ENCODE peak calls at places on chromosome 19, in four cellular contexts. One of them, this sample, is unnamed.

GRCh38 chr19:17107546-17108452 is 32.2 kb downstream of the MYO9B start:
- DNase-seq in MM.1S: no peak
- DNase-seq in OCI-LY7: no peak
- DNase-seq in endothelial cell of umbilical vein: peak; percentile 96
- DNase-seq in this sample: peak; percentile 87

GRCh38 chr19:45526143-45526542 is 18.9 kb downstream of the VASP start:
- DNase-seq in endothelial cell of umbilical vein: peak; percentile 57
- DNase-seq in OCI-LY7: peak; percentile 28
- DNase-seq in MM.1S: no peak
- DNase-seq in this sample: no peak

GRCh38 chr19:43807651-43808050 is 5.4 kb upstream of the LYPD5 start:
- DNase-seq in endothelial cell of umbilical vein: no peak
- DNase-seq in MM.1S: no peak
- DNase-seq in OCI-LY7: no peak
- DNase-seq in this sample: no peak

GRCh38 chr19:29075149-29075548 is 137.8 kb downstream of the UQCRFS1 start:
- DNase-seq in MM.1S: no peak
- DNase-seq in OCI-LY7: no peak
- DNase-seq in endothelial cell of umbilical vein: no peak
- DNase-seq in this sample: no peak

GRCh38 chr19:50214699-50215543 is 11.5 kb downstream of the MYH14 start:
- DNase-seq in endothelial cell of umbilical vein: no peak
- DNase-seq in MM.1S: no peak
- DNase-seq in OCI-LY7: no peak
- DNase-seq in this sample: no peak

GRCh38 chr19:31408460-31409124 is 59.4 kb upstream of the TSHZ3 start:
- DNase-seq in OCI-LY7: no peak
- DNase-seq in endothelial cell of umbilical vein: no peak
- DNase-seq in MM.1S: no peak
- DNase-seq in this sample: no peak

GRCh38 chr19:33472696-33473624 is 48.6 kb downstream of the PEPD start:
- DNase-seq in OCI-LY7: no peak
- DNase-seq in endothelial cell of umbilical vein: peak; percentile 36
- DNase-seq in MM.1S: no peak
- DNase-seq in this sample: no peak

GRCh38 chr19:39481229-39481545 is 549 bp downstream of the TIMM50 start:
- DNase-seq in endothelial cell of umbilical vein: no peak
- DNase-seq in MM.1S: no peak
- DNase-seq in OCI-LY7: peak; percentile 24
- DNase-seq in this sample: peak; percentile 68

GRCh38 chr19:18223860-18224524 is 2.2 kb downstream of the PDE4C start:
- DNase-seq in MM.1S: no peak
- DNase-seq in endothelial cell of umbilical vein: peak; percentile 18
- DNase-seq in OCI-LY7: peak; percentile 83
- DNase-seq in this sample: peak; percentile 64

GRCh38 chr19:35870798-35871197 is 2.4 kb downstream of the APLP1 start:
- DNase-seq in MM.1S: no peak
- DNase-seq in endothelial cell of umbilical vein: no peak
- DNase-seq in OCI-LY7: no peak
- DNase-seq in this sample: no peak

GRCh38 chr19:18340990-18341868 is 831 bp downstream of the PGPEP1 start:
- DNase-seq in endothelial cell of umbilical vein: peak; percentile 25
- DNase-seq in MM.1S: peak; percentile 66
- DNase-seq in OCI-LY7: peak; percentile 79
- DNase-seq in this sample: peak; percentile 81

GRCh38 chr19:42420055-42420544 is 7.1 kb downstream of the LIPE start:
- DNase-seq in MM.1S: peak; percentile 87
- DNase-seq in OCI-LY7: peak; percentile 86
- DNase-seq in endothelial cell of umbilical vein: peak; percentile 36
- DNase-seq in this sample: peak; percentile 92

GRCh38 chr19:17352608-17353280 is 15.4 kb downstream of the GTPBP3 start:
- DNase-seq in OCI-LY7: no peak
- DNase-seq in MM.1S: no peak
- DNase-seq in endothelial cell of umbilical vein: peak; percentile 20
- DNase-seq in this sample: no peak

GRCh38 chr19:48997972-48998371 is 4.3 kb downstream of the RUVBL2 start:
- DNase-seq in OCI-LY7: peak; percentile 50
- DNase-seq in endothelial cell of umbilical vein: peak; percentile 47
- DNase-seq in MM.1S: peak; percentile 52
- DNase-seq in this sample: peak; percentile 88

GRCh38 chr19:46546194-46546896 is 50.7 kb upstream of the PNMA8B start:
- DNase-seq in OCI-LY7: peak; percentile 29
- DNase-seq in endothelial cell of umbilical vein: peak; percentile 15
- DNase-seq in MM.1S: no peak
- DNase-seq in this sample: peak; percentile 77

GRCh38 chr19:49878744-49879070 is 1.2 kb downstream of the TBC1D17 start:
- DNase-seq in endothelial cell of umbilical vein: no peak
- DNase-seq in MM.1S: no peak
- DNase-seq in OCI-LY7: no peak
- DNase-seq in this sample: no peak

GRCh38 chr19:55613930-55614710 is 8.7 kb downstream of the ZNF865 start:
- DNase-seq in endothelial cell of umbilical vein: no peak
- DNase-seq in MM.1S: no peak
- DNase-seq in OCI-LY7: no peak
- DNase-seq in this sample: no peak

GRCh38 chr19:40163541-40164129 is 27.6 kb upstream of the MAP3K10 start:
- DNase-seq in endothelial cell of umbilical vein: no peak
- DNase-seq in MM.1S: peak; percentile 40
- DNase-seq in OCI-LY7: peak; percentile 68
- DNase-seq in this sample: no peak

GRCh38 chr19:41137056-41137455 is 22.8 kb downstream of the CYP2F1 start:
- DNase-seq in MM.1S: no peak
- DNase-seq in OCI-LY7: no peak
- DNase-seq in endothelial cell of umbilical vein: no peak
- DNase-seq in this sample: no peak

GRCh38 chr19:21704320-21704719 is 63.1 kb downstream of the ZNF100 start:
- DNase-seq in endothelial cell of umbilical vein: no peak
- DNase-seq in MM.1S: no peak
- DNase-seq in OCI-LY7: no peak
- DNase-seq in this sample: no peak

GRCh38 chr19:32748497-32748896 is 28.9 kb downstream of the TDRD12 start:
- DNase-seq in MM.1S: no peak
- DNase-seq in OCI-LY7: peak; percentile 38
- DNase-seq in endothelial cell of umbilical vein: no peak
- DNase-seq in this sample: peak; percentile 81

GRCh38 chr19:31502536-31503170 is 153.4 kb upstream of the TSHZ3 start:
- DNase-seq in endothelial cell of umbilical vein: no peak
- DNase-seq in OCI-LY7: no peak
- DNase-seq in MM.1S: no peak
- DNase-seq in this sample: no peak

GRCh38 chr19:38386968-38387549 is 775 bp downstream of the GGN start:
- DNase-seq in endothelial cell of umbilical vein: no peak
- DNase-seq in OCI-LY7: no peak
- DNase-seq in MM.1S: no peak
- DNase-seq in this sample: no peak

GRCh38 chr19:38389101-38389925 is 816 bp downstream of the SPRED3 start:
- DNase-seq in MM.1S: no peak
- DNase-seq in OCI-LY7: no peak
- DNase-seq in endothelial cell of umbilical vein: peak; percentile 71
- DNase-seq in this sample: no peak

GRCh38 chr19:38387550-38388309 is at the start of gene GGN:
- DNase-seq in endothelial cell of umbilical vein: peak; percentile 98
- DNase-seq in MM.1S: peak; percentile 60
- DNase-seq in OCI-LY7: peak; percentile 92
- DNase-seq in this sample: peak; percentile 95

GRCh38 chr19:38389957-38390924 is 1.7 kb downstream of the SPRED3 start:
- DNase-seq in endothelial cell of umbilical vein: no peak
- DNase-seq in OCI-LY7: no peak
- DNase-seq in MM.1S: no peak
- DNase-seq in this sample: no peak

DNA sequence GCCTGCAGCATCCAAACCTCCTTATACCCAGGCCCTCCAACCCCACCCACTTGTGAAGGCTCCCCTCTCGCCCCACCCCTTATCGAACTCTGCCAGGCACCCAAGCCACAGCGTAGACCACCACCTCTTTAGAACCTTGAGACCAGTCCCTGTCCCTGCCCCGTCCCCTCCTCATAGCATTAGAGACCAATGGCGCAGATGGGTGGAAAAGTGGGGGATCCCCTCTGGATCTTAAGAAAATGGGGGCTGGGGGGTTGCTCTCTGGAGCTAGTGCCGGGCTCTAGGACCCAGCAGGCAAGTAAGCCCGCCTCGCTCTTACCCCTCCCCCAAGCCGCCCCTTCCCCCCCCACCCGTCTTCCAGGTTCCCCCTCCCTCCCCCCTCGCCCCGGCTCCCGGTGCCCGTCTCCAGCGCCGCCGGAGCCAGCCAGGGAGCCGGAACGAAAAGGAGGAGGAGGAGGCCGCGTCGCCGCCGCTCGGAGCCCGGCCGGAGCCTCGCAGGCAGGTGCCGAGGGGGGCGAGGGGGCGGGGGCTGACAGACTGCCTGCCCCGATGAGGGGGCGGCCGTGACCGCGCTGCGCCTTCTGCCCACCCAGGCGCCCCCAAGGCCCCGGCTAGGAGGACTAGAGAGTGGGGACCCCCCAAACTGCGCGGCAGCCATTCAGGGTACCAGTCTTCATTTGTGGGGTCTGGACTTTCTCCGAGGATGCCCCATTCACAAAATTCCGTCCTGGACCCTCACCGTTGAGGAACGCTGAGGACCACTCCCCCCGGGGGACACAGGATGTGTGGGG is at the start of gene SPRED3:
- DNase-seq in OCI-LY7: no peak
- DNase-seq in MM.1S: no peak
- DNase-seq in endothelial cell of umbilical vein: no peak
- DNase-seq in this sample: no peak
- H4K20me1 ChIP-seq in OCI-LY7: no peaks in the 10 kb centered on the region
- H4K20me1 ChIP-seq in MM.1S: no peaks in the 10 kb centered on the region
- H4K20me1 ChIP-seq in endothelial cell of umbilical vein: no peaks in the 10 kb centered on the region
- H4K20me1 ChIP-seq in this sample: no peaks in the 10 kb centered on the region

GRCh38 chr19:8461376-8461775 is 16.6 kb downstream of the HNRNPM start:
- DNase-seq in OCI-LY7: no peak
- DNase-seq in endothelial cell of umbilical vein: no peak
- DNase-seq in MM.1S: no peak
- DNase-seq in this sample: no peak
- H4K20me1 ChIP-seq in OCI-LY7: peaks cover 53% of the 10 kb centered on the region
- H4K20me1 ChIP-seq in endothelial cell of umbilical vein: peaks cover 48% of the 10 kb centered on the region
- H4K20me1 ChIP-seq in MM.1S: peaks cover 72% of the 10 kb centered on the region
- H4K20me1 ChIP-seq in this sample: peaks cover 81% of the 10 kb centered on the region

DNA sequence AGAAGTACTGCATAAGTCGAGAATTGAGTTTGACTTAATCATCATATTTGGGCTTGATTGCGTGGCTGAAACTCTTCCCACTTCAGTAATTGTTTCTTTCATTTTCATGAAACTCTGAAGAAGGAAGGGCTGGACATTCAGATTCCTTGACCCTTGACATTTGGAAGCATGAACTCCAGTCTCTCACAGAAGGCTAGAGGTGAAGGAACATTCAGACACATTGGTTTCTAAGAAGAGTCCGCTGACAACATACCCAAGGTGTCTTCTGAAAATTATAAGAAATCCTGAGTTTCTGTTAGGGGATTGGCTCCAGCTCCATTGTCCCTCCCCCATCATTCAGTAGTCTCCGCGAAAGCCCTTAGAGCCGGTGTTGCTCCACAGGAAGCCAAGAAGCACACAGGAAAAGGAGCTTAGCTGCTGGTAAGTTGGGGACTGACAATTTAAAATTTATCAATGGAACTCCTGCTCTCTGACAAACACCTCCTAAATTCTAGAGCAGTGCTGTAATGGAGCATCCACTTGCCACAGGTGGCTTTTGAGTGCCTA is at the start of gene FPR2:
- DNase-seq in OCI-LY7: no peak
- DNase-seq in endothelial cell of umbilical vein: no peak
- DNase-seq in MM.1S: no peak
- DNase-seq in this sample: no peak
- H4K20me1 ChIP-seq in OCI-LY7: no peaks in the 10 kb centered on the region
- H4K20me1 ChIP-seq in endothelial cell of umbilical vein: no peaks in the 10 kb centered on the region
- H4K20me1 ChIP-seq in MM.1S: no peaks in the 10 kb centered on the region
- H4K20me1 ChIP-seq in this sample: no peaks in the 10 kb centered on the region

GRCh38 chr19:3378352-3379146 is 12.2 kb downstream of the NFIC start:
- DNase-seq in MM.1S: no peak
- DNase-seq in endothelial cell of umbilical vein: no peak
- DNase-seq in OCI-LY7: no peak
- DNase-seq in this sample: no peak
- H4K20me1 ChIP-seq in MM.1S: no peaks in the 10 kb centered on the region
- H4K20me1 ChIP-seq in endothelial cell of umbilical vein: no peaks in the 10 kb centered on the region
- H4K20me1 ChIP-seq in OCI-LY7: no peaks in the 10 kb centered on the region
- H4K20me1 ChIP-seq in this sample: peaks cover 23% of the 10 kb centered on the region

This sample was measured in Karpas-422.